ENCODE peak calls at places on chromosomes 6 and 20, in nine cellular contexts. Z is suprapubic skin, E is stomach, I is fibroblast of lung, J is adrenal gland, L is neural progenitor cell, R is testis, Y is hepatocyte, B is psoas muscle. Q is an unnamed sample. For H3K4me1, the result is how much of the 10 kb centered on the place peaks cover.

GRCh38 chr6:140744648-140745320 is 1370.3 kb upstream of the CITED2 start:
- DNase-seq in Z (no peak), E (peak), I (peak), J (peak), L (no peak), R (no peak), Y (no peak), B (no peak), Q (no peak)

GRCh38 chr6:139751179-139751578 is 376.7 kb upstream of the CITED2 start:
- DNase-seq in Z (no peak), E (no peak), I (no peak), J (no peak), L (no peak), R (no peak), Y (no peak), B (no peak), Q (no peak)

GRCh38 chr6:131955876-131956275 is 4.7 kb upstream of the CCN2 start:
- DNase-seq in Z (no peak), E (no peak), I (no peak), J (no peak), L (no peak), R (no peak), Y (no peak), B (no peak), Q (peak)

GRCh38 chr6:112939543-112939942 is 592.4 kb downstream of the RFPL4B start:
- DNase-seq in Z (no peak), E (no peak), I (peak), J (peak), L (no peak), R (no peak), Y (no peak), B (no peak), Q (no peak)

GRCh38 chr6:56524891-56525703 is 117.6 kb downstream of the DST start:
- DNase-seq in Z (no peak), E (no peak), I (peak), J (no peak), L (no peak), R (no peak), Y (peak), B (no peak), Q (no peak)

GRCh38 chr6:42523158-42523814 is 40.5 kb upstream of the UBR2 start:
- DNase-seq in Z (no peak), E (no peak), I (no peak), J (no peak), L (no peak), R (peak), Y (no peak), B (no peak), Q (no peak)

GRCh38 chr20:45962031-45962755 is 9.8 kb downstream of the ZNF335 start:
- DNase-seq in Z (peak), E (no peak), I (no peak), J (peak), L (no peak), R (no peak), Y (no peak), B (peak), Q (peak)

GRCh38 chr20:18879262-18879661 is 65.7 kb downstream of the SCP2D1 start:
- DNase-seq in Z (no peak), E (peak), I (no peak), J (no peak), L (no peak), R (no peak), Y (no peak), B (no peak), Q (no peak)

GRCh38 chr20:14963262-14963663 is 625.9 kb upstream of the FLRT3 start:
- DNase-seq in Z (no peak), E (no peak), I (no peak), J (no peak), L (peak), R (no peak), Y (no peak), B (no peak), Q (peak)

GRCh38 chr20:6388666-6389197 is 265.9 kb upstream of the FERMT1 start:
- DNase-seq in Z (no peak), E (no peak), I (no peak), J (no peak), L (no peak), R (no peak), Y (no peak), B (no peak), Q (no peak)
- H3K4me1 ChIP-seq in Z (under half), E (under half), I (under half), J (under half), L (under half), R (under half), Y (under half), B (under half), Q (under half)

DNA sequence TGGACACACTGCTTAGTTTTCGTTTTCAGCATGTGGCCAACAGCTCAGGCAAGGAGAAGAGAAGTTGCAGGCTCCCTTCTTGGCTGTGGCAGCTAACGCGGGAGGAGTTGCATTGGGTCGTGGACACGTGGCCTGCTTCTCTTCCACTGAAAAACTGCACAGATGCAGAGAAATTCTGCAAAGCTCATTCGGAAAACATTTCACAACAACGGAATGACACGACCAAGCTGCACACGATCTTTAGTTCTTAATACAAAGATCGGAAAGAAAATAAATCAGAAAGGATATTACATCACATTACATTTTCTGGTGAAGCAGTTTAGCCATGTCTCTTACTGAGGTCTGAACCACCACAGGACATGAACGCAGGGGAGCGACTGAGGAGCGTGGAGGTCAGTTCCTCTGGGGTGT is 178.4 kb downstream of the THBS2 start:
- DNase-seq in Z (no peak), E (peak), I (peak), J (no peak), L (no peak), R (peak), Y (peak), B (peak), Q (no peak)
- H3K4me3 ChIP-seq in Z (no peak), E (no peak), I (no peak), J (no peak), L (no peak), R (no peak), Y (no peak), B (no peak), Q (no peak)

GRCh38 chr6:149884215-149884614 is 13.7 kb downstream of the RAET1E start:
- DNase-seq in Z (no peak), E (peak), I (peak), J (peak), L (peak), R (peak), Y (peak), B (no peak), Q (peak)

GRCh38 chr6:149884617-149885016 is 13.3 kb downstream of the RAET1E start:
- DNase-seq in Z (no peak), E (no peak), I (no peak), J (no peak), L (no peak), R (no peak), Y (no peak), B (no peak), Q (no peak)

GRCh38 chr6:149888113-149888512 is 9.8 kb downstream of the RAET1E start:
- DNase-seq in Z (no peak), E (no peak), I (no peak), J (peak), L (no peak), R (no peak), Y (peak), B (no peak), Q (no peak)

GRCh38 chr6:149887343-149887742 is 10.6 kb downstream of the RAET1E start:
- DNase-seq in Z (no peak), E (no peak), I (peak), J (peak), L (no peak), R (no peak), Y (no peak), B (no peak), Q (no peak)

GRCh38 chr6:149885888-149886287 is 12.0 kb downstream of the RAET1E start:
- DNase-seq in Z (no peak), E (no peak), I (no peak), J (no peak), L (no peak), R (no peak), Y (no peak), B (no peak), Q (no peak)
- H3K4me1 ChIP-seq in Z (under half), E (under half), I (under half), J (under half), L (under half), R (under half), Y (under half), B (under half), Q (under half)

GRCh38 chr20:17806107-17806506 is 106.3 kb downstream of the BANF2 start:
- DNase-seq in Z (no peak), E (no peak), I (no peak), J (no peak), L (no peak), R (no peak), Y (no peak), B (no peak), Q (no peak)
- H3K4me3 ChIP-seq in Z (no peak), E (no peak), I (no peak), J (no peak), L (no peak), R (peak), Y (no peak), B (no peak), Q (no peak)

GRCh38 chr6:136539967-136540366 is 10.3 kb downstream of the MAP7 start:
- DNase-seq in Z (no peak), E (no peak), I (no peak), J (no peak), L (peak), R (no peak), Y (no peak), B (no peak), Q (no peak)
- H3K4me1 ChIP-seq in Z (under half), E (under half), I (under half), J (under half), L (under half), R (under half), Y (under half), B (under half), Q (under half)

DNA sequence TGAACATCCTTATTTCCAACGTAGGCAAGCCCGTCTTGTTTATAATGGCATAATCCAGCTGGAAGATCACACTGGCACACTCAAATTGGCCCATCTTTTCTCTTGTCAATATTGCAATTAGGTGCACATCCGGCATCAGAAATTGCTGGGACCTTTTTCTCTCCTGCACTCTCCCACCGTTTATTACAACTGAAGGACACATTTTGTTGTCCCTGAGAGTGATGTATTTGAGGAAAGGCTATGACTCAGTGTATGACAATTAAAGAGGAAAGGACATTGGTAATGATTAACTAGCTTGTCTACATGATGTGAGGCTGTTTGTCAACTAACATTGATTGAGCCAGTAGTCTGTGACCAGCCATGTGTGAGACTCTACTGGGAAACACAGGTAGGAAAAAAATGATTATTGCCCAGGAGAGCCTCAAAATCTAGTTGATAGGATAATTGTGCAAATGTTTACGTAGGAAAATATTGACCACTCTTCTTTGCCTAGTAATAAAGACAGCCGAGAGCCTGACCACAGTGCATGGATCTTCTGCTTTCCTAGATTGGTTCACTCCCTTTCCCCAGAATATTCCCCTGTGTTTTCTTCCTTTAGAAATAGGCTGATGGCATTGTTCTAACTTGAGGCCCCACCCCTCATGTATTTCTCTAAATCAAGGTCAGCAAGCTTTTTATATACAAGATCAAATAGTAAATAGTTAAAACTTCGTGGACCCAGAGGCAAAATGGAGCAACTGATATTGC is 230.0 kb upstream of the BTBD3 start:
- DNase-seq in Z (no peak), E (no peak), I (no peak), J (no peak), L (no peak), R (no peak), Y (peak), B (no peak), Q (no peak)
- H3K4me3 ChIP-seq in Z (no peak), E (peak), I (no peak), J (no peak), L (no peak), R (peak), Y (peak), B (no peak), Q (peak)